ENCODE peak calls at places on chromosomes 4 and X, in six cellular contexts. J is colonic mucosa, G is left lung, F is uterus, N is left ventricle myocardium inferior, R is body of pancreas. L is an unnamed sample.
A peak's percentile ranks its signal among the peaks of the same experiment; 100 is the strongest.

GRCh38 chr4:183369073-183369472 is 46.8 kb upstream of the CLDN24 start:
- DNase-seq in J (no peak), G (no peak), F (no peak), N (no peak), R (no peak), L (no peak)

GRCh38 chr4:10529891-10530786 is 72.9 kb upstream of the ZNF518B start:
- DNase-seq in J (no peak), G (no peak), F (peak; percentile 18), N (no peak), R (no peak), L (no peak)

GRCh38 chrX:40878821-40879571 is 143.7 kb upstream of the MED14 start:
- DNase-seq in J (no peak), G (no peak), F (no peak), N (no peak), R (no peak), L (no peak)

GRCh38 chr4:55543858-55544257 is 2.9 kb downstream of the CLOCK start:
- DNase-seq in J (no peak), G (no peak), F (no peak), N (no peak), R (no peak), L (no peak)

GRCh38 chrX:78123190-78123589 is 16.3 kb downstream of the TAF9B start:
- DNase-seq in J (no peak), G (no peak), F (no peak), N (no peak), R (no peak), L (no peak)

GRCh38 chrX:86946569-86946968 is 571.0 kb upstream of the KLHL4 start:
- DNase-seq in J (no peak), G (no peak), F (no peak), N (no peak), R (no peak), L (no peak)

GRCh38 chr4:42646999-42647541 is 9.8 kb downstream of the ATP8A1 start:
- DNase-seq in J (no peak), G (no peak), F (no peak), N (no peak), R (no peak), L (no peak)

GRCh38 chrX:3939967-3940610 is 226.6 kb upstream of the PRKX start:
- DNase-seq in J (no peak), G (no peak), F (no peak), N (no peak), R (peak; percentile 49), L (no peak)

GRCh38 chr4:33262809-33263208 is 2542.6 kb downstream of the PCDH7 start:
- DNase-seq in J (no peak), G (no peak), F (no peak), N (no peak), R (no peak), L (no peak)

GRCh38 chr4:17934286-17934685 is 87.3 kb downstream of the LCORL start:
- DNase-seq in J (no peak), G (no peak), F (no peak), N (no peak), R (no peak), L (no peak)

GRCh38 chr4:40395908-40396806 is 61.0 kb downstream of the CHRNA9 start:
- DNase-seq in J (peak; percentile 80), G (no peak), F (peak; percentile 59), N (peak; percentile 67), R (peak; percentile 96), L (peak; percentile 94)

GRCh38 chrX:47358387-47359065 is 11.9 kb upstream of the ZNF157 start:
- DNase-seq in J (no peak), G (no peak), F (no peak), N (no peak), R (no peak), L (no peak)

GRCh38 chr4:6446538-6447451 is 25.6 kb downstream of the PPP2R2C start:
- DNase-seq in J (no peak), G (no peak), F (peak; percentile 67), N (peak; percentile 49), R (peak; percentile 13), L (peak; percentile 41)

GRCh38 chr4:151324449-151325319 is 721 bp downstream of the SH3D19 start:
- DNase-seq in J (peak; percentile 82), G (peak; percentile 81), F (peak; percentile 57), N (peak; percentile 29), R (peak; percentile 55), L (peak; percentile 48)

GRCh38 chr4:3719191-3719590 is 47.0 kb upstream of the ADRA2C start:
- DNase-seq in J (no peak), G (peak; percentile 50), F (no peak), N (no peak), R (no peak), L (no peak)

GRCh38 chr4:74623041-74623440 is 171.3 kb downstream of the BTC start:
- DNase-seq in J (peak; percentile 47), G (no peak), F (no peak), N (no peak), R (no peak), L (no peak)

GRCh38 chr4:101393256-101393655 is 45.9 kb upstream of the PPP3CA start:
- DNase-seq in J (no peak), G (no peak), F (no peak), N (no peak), R (no peak), L (no peak)

GRCh38 chr4:145731026-145731425 is 51.1 kb downstream of the C4orf51 start:
- DNase-seq in J (peak; percentile 74), G (no peak), F (no peak), N (no peak), R (peak; percentile 72), L (peak; percentile 76)

GRCh38 chr4:130689182-130689581 is 1593.2 kb downstream of the C4orf33 start:
- DNase-seq in J (no peak), G (no peak), F (no peak), N (no peak), R (no peak), L (no peak)

GRCh38 chr4:41320278-41320677 is 63.5 kb downstream of the UCHL1 start:
- DNase-seq in J (no peak), G (no peak), F (no peak), N (no peak), R (no peak), L (no peak)

GRCh38 chr4:38230121-38230728 is 270.0 kb downstream of the PTTG2 start:
- DNase-seq in J (peak; percentile 87), G (no peak), F (no peak), N (no peak), R (no peak), L (peak; percentile 66)

GRCh38 chr4:150032541-150032940 is 45.7 kb upstream of the DCLK2 start:
- DNase-seq in J (no peak), G (no peak), F (no peak), N (no peak), R (no peak), L (no peak)

GRCh38 chrX:47515941-47516649 is 33.1 kb upstream of the ZNF41 start:
- DNase-seq in J (no peak), G (no peak), F (no peak), N (no peak), R (no peak), L (no peak)

GRCh38 chr4:8350326-8350725 is 80.8 kb downstream of the HTRA3 start:
- DNase-seq in J (no peak), G (peak; percentile 61), F (no peak), N (no peak), R (no peak), L (peak; percentile 16)

GRCh38 chrX:24478516-24478915 is 13.4 kb downstream of the PDK3 start:
- DNase-seq in J (no peak), G (no peak), F (no peak), N (no peak), R (no peak), L (no peak)

DNA sequence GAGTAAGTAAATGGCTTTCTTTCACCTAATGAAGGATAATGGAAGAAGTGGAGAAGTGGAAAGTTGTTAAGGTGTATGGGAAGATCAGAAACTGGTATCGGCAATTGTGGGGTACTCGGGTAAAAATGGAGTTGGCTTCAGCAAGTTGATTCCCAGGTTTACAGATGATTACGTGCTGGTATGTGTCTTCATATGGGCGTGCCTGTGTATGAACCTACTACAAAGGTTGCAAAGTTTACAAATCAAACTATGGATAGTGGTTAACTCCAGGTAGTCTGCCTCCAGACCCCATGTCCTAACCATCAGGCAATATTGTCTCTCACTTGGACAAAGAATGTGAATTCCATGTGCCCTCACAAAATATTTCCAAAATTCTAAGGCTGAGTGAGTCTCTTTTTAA is 778 bp downstream of the TLR3 start:
- DNase-seq in J (peak; percentile 26), G (no peak), F (no peak), N (no peak), R (no peak), L (no peak)
- H3K4me3 ChIP-seq in J (peak overlapping the region; percentile 36), G (peak overlapping the region; percentile 34), F (peak overlapping the region; percentile 48), N (peak overlapping the region; percentile 69), R (no peak overlapping the region), L (peak overlapping the region; percentile 50)

DNA sequence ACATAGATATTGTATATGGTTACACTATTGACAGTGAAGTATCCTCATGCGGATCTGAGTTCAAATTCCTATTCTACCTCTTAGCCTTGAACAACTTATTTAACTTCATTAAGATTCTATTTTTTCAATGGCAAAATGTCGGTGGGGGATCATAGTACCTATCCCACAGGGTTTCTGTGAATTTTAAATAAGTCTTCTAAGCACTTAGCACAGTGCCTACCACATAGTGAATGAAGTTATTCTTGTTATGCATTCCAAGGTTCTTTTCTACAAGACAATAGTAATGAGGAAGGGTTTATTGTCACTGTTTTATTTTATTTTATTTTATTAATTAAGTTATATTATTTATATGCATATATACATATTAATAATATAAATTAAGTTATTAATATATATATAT is 8.8 kb upstream of the ENAM start:
- DNase-seq in J (no peak), G (no peak), F (no peak), N (no peak), R (no peak), L (no peak)
- TF ChIP-seq CTCF in J (no peak), G (no peak), F (no peak), N (no peak), R (no peak), L (no peak)

DNA sequence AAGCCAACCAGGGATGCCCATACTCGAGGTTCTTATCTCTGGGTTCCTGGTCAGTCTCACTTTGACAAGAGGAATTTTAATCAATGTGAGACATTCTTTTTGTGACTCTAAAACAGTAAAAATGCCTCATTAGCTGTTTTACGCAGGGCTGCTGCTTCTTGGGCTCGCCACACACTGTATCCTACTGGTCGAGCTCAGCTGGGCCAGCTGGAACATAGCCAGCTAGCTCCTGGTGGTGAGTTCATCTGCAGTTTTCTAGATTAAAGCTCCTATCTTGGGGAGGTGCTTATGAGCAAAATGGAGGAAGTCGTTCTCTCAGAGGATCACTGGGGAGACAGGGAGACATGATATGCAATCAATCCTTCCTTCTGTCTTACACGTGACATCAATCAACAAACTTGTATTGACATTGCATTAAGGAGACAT is 55.9 kb upstream of the LEF1 start:
- DNase-seq in J (no peak), G (no peak), F (no peak), N (no peak), R (peak; percentile 17), L (no peak)
- H3K27ac ChIP-seq in J (no peak overlapping the region), G (no peak overlapping the region), F (no peak overlapping the region), N (no peak overlapping the region), R (no peak overlapping the region), L (no peak overlapping the region)

DNA sequence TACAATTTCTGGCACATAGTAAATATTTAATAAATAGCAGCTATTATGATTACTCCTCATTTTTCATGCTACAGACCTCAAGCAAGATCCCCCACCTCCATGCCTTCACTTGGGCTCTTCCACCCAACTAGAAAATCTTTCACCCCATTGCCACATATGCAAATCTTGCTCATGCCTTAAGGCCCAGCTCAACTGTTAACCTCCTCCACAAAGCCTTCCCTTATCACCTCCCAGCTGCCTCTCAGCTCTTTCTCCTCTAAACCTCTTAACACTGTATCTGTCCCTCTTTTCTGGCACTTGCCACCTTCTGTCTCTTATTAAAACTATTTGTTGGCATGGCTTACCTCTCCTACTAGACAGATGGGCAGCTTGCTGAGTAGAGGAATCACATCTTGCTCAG is 51.5 kb downstream of the PJA1 start:
- DNase-seq in J (no peak), G (no peak), F (no peak), N (no peak), R (no peak), L (no peak)
- H3K4me3 ChIP-seq in J (no peak overlapping the region), G (no peak overlapping the region), F (no peak overlapping the region), N (no peak overlapping the region), R (no peak overlapping the region), L (no peak overlapping the region)